ENCODE peak calls at places on chromosomes 3 and 15, in eight cellular contexts. J is epithelial cell of esophagus; S is CD8-positive, alpha-beta T cell; X is adipocyte; E is mammary epithelial cell; H is tibial artery; G is H7; Z is cardiac fibroblast. Q is an unnamed sample.
A peak's percentile ranks its signal among the peaks of the same experiment; 100 is the strongest.

GRCh38 chr3:86578071-86578470 is 412.9 kb downstream of the VGLL3 start:
- DNase-seq in J (peak; percentile 45), S (no peak), X (no peak), E (peak; percentile 46), H (no peak), G (no peak), Z (no peak), Q (no peak)

GRCh38 chr15:78739996-78740903 is 71.0 kb downstream of the ADAMTS7 start:
- DNase-seq in J (peak; percentile 77), S (peak; percentile 40), X (peak; percentile 60), E (peak; percentile 51), H (no peak), G (peak; percentile 81), Z (peak; percentile 47), Q (peak; percentile 50)

GRCh38 chr3:172384836-172385235 is 63.4 kb downstream of the GHSR start:
- DNase-seq in J (no peak), S (no peak), X (no peak), E (no peak), H (no peak), G (no peak), Z (no peak), Q (no peak)

GRCh38 chr3:16916840-16917239 is 32.1 kb downstream of the PLCL2 start:
- DNase-seq in J (no peak), S (no peak), X (no peak), E (no peak), H (no peak), G (no peak), Z (peak; percentile 46), Q (no peak)

GRCh38 chr15:73482184-73482583 is 39.2 kb downstream of the REC114 start:
- DNase-seq in J (no peak), S (no peak), X (no peak), E (no peak), H (no peak), G (no peak), Z (no peak), Q (no peak)

GRCh38 chr15:68578175-68578959 is 426 bp upstream of the CORO2B start:
- DNase-seq in J (peak; percentile 36), S (peak; percentile 23), X (peak; percentile 86), E (peak; percentile 33), H (peak; percentile 66), G (peak; percentile 90), Z (peak; percentile 72), Q (no peak)

GRCh38 chr3:132255041-132255745 is 62.0 kb upstream of the ACP3 start:
- DNase-seq in J (peak; percentile 94), S (no peak), X (peak; percentile 73), E (peak; percentile 89), H (no peak), G (no peak), Z (peak; percentile 98), Q (no peak)

GRCh38 chr3:122415104-122415744 is 638 bp downstream of the WDR5B start:
- DNase-seq in J (peak; percentile 69), S (peak; percentile 31), X (peak; percentile 72), E (peak; percentile 62), H (no peak), G (peak; percentile 60), Z (peak; percentile 51), Q (peak; percentile 60)

GRCh38 chr3:184619348-184619747 is 57.8 kb downstream of the EPHB3 start:
- DNase-seq in J (no peak), S (peak; percentile 27), X (no peak), E (no peak), H (no peak), G (no peak), Z (no peak), Q (no peak)

GRCh38 chr15:98651581-98652220 is 3.4 kb downstream of the IGF1R start:
- DNase-seq in J (peak; percentile 56), S (no peak), X (peak; percentile 66), E (peak; percentile 78), H (no peak), G (no peak), Z (peak; percentile 7), Q (no peak)

GRCh38 chr3:155303540-155303939 is 10.1 kb upstream of the STRIT1 start:
- DNase-seq in J (no peak), S (no peak), X (no peak), E (no peak), H (no peak), G (no peak), Z (no peak), Q (no peak)

GRCh38 chr15:89836255-89837133 is 21.8 kb upstream of the ANPEP start:
- DNase-seq in J (peak; percentile 91), S (no peak), X (peak; percentile 97), E (peak; percentile 86), H (peak; percentile 39), G (no peak), Z (peak; percentile 92), Q (no peak)

GRCh38 chr15:39447431-39447830 is 133.4 kb upstream of the THBS1 start:
- DNase-seq in J (no peak), S (no peak), X (no peak), E (no peak), H (no peak), G (peak; percentile 13), Z (no peak), Q (no peak)
- H3K4me3 ChIP-seq in J (no peak overlapping the region), S (no peak overlapping the region), X (no peak overlapping the region), E (no peak overlapping the region), H (no peak overlapping the region), G (no peak overlapping the region), Z (no peak overlapping the region), Q (no peak overlapping the region)

DNA sequence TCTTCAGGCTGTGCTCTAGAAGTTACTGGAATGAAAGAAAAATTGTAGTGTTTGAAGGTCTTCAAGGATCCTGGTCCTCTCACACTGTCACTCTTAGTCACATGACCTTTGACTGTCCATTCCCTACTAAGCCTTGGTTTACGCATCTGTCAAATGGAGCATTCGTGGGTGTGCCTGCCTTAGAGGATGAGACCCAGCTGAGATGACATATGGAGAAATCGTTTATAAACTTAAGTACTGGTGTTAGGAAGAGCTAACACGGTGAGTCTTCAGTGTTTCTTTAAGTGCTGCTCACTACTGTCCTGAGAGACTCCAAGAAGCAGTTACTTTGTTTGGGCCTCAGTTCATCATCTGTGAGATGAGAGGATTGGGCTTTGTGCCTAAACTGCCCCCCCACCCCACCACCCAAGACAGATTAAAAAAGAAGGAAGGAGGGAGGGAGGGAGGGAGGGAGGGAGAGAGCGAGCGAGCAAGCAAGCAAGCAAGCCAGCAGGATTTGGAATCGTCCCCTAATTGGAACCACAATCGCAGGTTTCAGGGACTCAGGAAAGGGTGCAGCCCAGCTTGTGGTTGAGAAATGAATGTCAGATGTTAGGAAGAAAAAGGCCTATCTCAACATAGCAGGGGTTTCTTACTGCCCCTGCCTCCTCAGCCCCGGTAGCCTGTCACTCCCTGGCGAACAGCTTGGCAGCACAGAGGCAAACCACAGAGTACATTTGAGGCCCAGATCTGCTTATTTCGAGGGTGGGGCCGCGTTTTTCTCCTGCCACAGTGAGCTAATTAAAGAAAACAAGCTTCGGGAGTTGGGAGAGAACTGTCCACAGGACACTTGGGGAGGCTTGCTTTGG is 32.7 kb downstream of the SMAD3 start:
- DNase-seq in J (peak; percentile 75), S (peak; percentile 40), X (peak; percentile 93), E (peak; percentile 67), H (peak; percentile 69), G (no peak), Z (peak; percentile 81), Q (peak; percentile 81)
- H3K4me3 ChIP-seq in J (peak overlapping the region; percentile 63), S (peak overlapping the region; percentile 18), X (peak overlapping the region; percentile 66), E (no peak overlapping the region), H (no peak overlapping the region), G (no peak overlapping the region), Z (peak overlapping the region; percentile 16), Q (peak overlapping the region; percentile 13)

DNA sequence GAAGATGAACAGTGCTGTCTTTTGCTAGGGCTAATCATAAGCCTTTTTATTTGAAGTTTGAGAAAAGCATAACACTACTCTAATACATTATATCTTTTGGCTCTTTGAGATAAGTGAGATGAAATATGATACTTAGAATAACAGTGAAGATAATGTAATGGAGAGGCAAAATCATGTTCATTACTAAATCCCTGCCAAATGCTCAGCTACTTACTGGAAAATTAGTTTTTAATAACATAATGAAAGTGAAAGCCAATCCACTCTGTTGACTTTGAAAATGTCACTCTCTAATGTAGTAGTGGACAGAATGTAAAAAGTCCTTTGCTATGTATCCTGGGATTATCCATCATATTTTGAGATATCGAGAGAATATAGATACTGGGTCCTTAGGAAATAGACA is 35.9 kb upstream of the MYH15 start:
- DNase-seq in J (no peak), S (no peak), X (peak; percentile 6), E (no peak), H (no peak), G (no peak), Z (peak; percentile 31), Q (no peak)
- H3K4me3 ChIP-seq in J (no peak overlapping the region), S (no peak overlapping the region), X (peak overlapping the region; percentile 65), E (no peak overlapping the region), H (peak overlapping the region; percentile 5), G (no peak overlapping the region), Z (no peak overlapping the region), Q (no peak overlapping the region)

DNA sequence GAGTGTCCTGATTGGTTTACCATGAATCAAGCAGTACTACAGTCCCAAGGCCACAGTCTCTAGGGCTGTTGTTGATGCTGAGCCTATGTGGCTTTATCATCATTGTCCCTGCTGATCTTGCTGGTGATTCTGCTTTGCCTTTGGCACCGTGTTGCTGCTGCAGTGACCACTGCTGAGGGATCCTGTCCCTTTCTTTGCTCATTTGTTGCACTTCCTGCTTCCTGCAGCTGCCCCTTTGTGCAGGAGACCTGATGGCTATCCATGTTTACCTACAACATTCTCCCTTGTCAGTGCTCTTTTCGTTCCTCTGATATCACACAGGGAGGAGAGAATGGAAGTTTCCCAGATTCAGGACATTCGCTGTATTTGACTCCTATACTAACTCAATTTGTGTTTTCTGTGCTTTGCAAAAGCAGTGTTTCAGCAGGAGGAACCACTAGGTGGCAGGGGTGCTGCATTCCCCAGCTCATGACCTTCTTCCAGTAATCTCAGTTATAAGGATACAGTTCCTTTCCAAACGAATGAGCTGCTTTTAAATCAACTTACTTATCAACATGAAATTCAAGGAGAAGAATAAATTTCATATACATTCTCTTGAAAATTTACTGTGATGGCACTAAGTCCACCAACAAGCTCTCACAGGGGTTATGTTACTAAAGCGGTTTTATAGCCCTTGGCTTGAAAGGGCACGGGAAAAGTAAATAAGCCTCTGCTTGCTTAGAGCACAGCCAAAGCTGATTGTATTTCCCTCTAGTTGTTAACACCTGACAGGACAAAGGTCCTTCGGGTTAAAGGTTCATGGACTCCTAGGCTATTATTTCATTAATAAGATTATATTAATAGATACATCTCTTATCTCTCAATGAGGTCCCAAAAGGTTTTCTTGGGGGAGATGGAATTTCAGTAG is 9.7 kb upstream of the THUMPD3 start:
- DNase-seq in J (peak; percentile 82), S (peak; percentile 62), X (peak; percentile 87), E (peak; percentile 44), H (peak; percentile 57), G (peak; percentile 76), Z (peak; percentile 79), Q (peak; percentile 55)
- H3K4me3 ChIP-seq in J (no peak overlapping the region), S (no peak overlapping the region), X (no peak overlapping the region), E (no peak overlapping the region), H (no peak overlapping the region), G (no peak overlapping the region), Z (no peak overlapping the region), Q (no peak overlapping the region)

GRCh38 chr3:54120657-54121403 is 1.5 kb upstream of the CACNA2D3 start:
- DNase-seq in J (no peak), S (no peak), X (peak; percentile 12), E (peak; percentile 19), H (no peak), G (peak; percentile 83), Z (peak; percentile 14), Q (no peak)
- H3K4me3 ChIP-seq in J (no peak overlapping the region), S (no peak overlapping the region), X (no peak overlapping the region), E (peak overlapping the region; percentile 14), H (peak overlapping the region; percentile 61), G (peak overlapping the region; percentile 67), Z (peak overlapping the region; percentile 55), Q (no peak overlapping the region)